ENCODE peak calls at places on chromosomes 3 and 15, in six cellular contexts. One of them, this sample, is unnamed.
A peak's percentile ranks its signal among the peaks of the same experiment; 100 is the strongest.

GRCh38 chr3:12986986-12987385 is 86.2 kb downstream of the IQSEC1 start:
- DNase-seq in AG09319: no peak
- DNase-seq in WTC11: no peak
- DNase-seq in Calu3: no peak
- DNase-seq in A549: no peak
- DNase-seq in cardiac muscle cell: no peak
- DNase-seq in this sample: no peak

GRCh38 chr15:89823836-89824606 is 9.4 kb upstream of the ANPEP start:
- DNase-seq in AG09319: no peak
- DNase-seq in WTC11: no peak
- DNase-seq in Calu3: no peak
- DNase-seq in A549: no peak
- DNase-seq in cardiac muscle cell: no peak
- DNase-seq in this sample: no peak

GRCh38 chr15:90681480-90681879 is 35.7 kb upstream of the BLM start:
- DNase-seq in AG09319: peak; percentile 55
- DNase-seq in WTC11: no peak
- DNase-seq in Calu3: no peak
- DNase-seq in A549: no peak
- DNase-seq in cardiac muscle cell: peak; percentile 84
- DNase-seq in this sample: no peak

GRCh38 chr15:90839187-90840071 is 29.0 kb upstream of the FURIN start:
- DNase-seq in AG09319: no peak
- DNase-seq in WTC11: peak; percentile 72
- DNase-seq in Calu3: peak; percentile 29
- DNase-seq in A549: no peak
- DNase-seq in cardiac muscle cell: peak; percentile 57
- DNase-seq in this sample: no peak

GRCh38 chr3:38583688-38584087 is 65.8 kb downstream of the SCN5A start:
- DNase-seq in AG09319: no peak
- DNase-seq in WTC11: no peak
- DNase-seq in Calu3: no peak
- DNase-seq in A549: no peak
- DNase-seq in cardiac muscle cell: no peak
- DNase-seq in this sample: no peak

GRCh38 chr3:144270100-144270499 is 298.5 kb downstream of the DIPK2A start:
- DNase-seq in AG09319: no peak
- DNase-seq in WTC11: no peak
- DNase-seq in Calu3: no peak
- DNase-seq in A549: no peak
- DNase-seq in cardiac muscle cell: no peak
- DNase-seq in this sample: no peak

GRCh38 chr3:880371-880770 is 212.5 kb upstream of the CNTN6 start:
- DNase-seq in AG09319: no peak
- DNase-seq in WTC11: no peak
- DNase-seq in Calu3: no peak
- DNase-seq in A549: no peak
- DNase-seq in cardiac muscle cell: no peak
- DNase-seq in this sample: no peak

GRCh38 chr15:98728107-98728810 is 79.9 kb downstream of the IGF1R start:
- DNase-seq in AG09319: no peak
- DNase-seq in WTC11: no peak
- DNase-seq in Calu3: no peak
- DNase-seq in A549: no peak
- DNase-seq in cardiac muscle cell: no peak
- DNase-seq in this sample: no peak

GRCh38 chr3:125143538-125143937 is 69.0 kb downstream of the SLC12A8 start:
- DNase-seq in AG09319: no peak
- DNase-seq in WTC11: no peak
- DNase-seq in Calu3: no peak
- DNase-seq in A549: no peak
- DNase-seq in cardiac muscle cell: peak; percentile 50
- DNase-seq in this sample: no peak

GRCh38 chr3:125140011-125140813 is 72.3 kb downstream of the SLC12A8 start:
- DNase-seq in AG09319: no peak
- DNase-seq in WTC11: no peak
- DNase-seq in Calu3: no peak
- DNase-seq in A549: no peak
- DNase-seq in cardiac muscle cell: peak; percentile 58
- DNase-seq in this sample: no peak

GRCh38 chr3:125140817-125141595 is 71.5 kb downstream of the SLC12A8 start:
- DNase-seq in AG09319: no peak
- DNase-seq in WTC11: no peak
- DNase-seq in Calu3: no peak
- DNase-seq in A549: no peak
- DNase-seq in cardiac muscle cell: no peak
- DNase-seq in this sample: no peak

GRCh38 chr3:125142418-125142778 is 70.2 kb downstream of the SLC12A8 start:
- DNase-seq in AG09319: no peak
- DNase-seq in WTC11: no peak
- DNase-seq in Calu3: no peak
- DNase-seq in A549: no peak
- DNase-seq in cardiac muscle cell: no peak
- DNase-seq in this sample: peak; percentile 48

DNA sequence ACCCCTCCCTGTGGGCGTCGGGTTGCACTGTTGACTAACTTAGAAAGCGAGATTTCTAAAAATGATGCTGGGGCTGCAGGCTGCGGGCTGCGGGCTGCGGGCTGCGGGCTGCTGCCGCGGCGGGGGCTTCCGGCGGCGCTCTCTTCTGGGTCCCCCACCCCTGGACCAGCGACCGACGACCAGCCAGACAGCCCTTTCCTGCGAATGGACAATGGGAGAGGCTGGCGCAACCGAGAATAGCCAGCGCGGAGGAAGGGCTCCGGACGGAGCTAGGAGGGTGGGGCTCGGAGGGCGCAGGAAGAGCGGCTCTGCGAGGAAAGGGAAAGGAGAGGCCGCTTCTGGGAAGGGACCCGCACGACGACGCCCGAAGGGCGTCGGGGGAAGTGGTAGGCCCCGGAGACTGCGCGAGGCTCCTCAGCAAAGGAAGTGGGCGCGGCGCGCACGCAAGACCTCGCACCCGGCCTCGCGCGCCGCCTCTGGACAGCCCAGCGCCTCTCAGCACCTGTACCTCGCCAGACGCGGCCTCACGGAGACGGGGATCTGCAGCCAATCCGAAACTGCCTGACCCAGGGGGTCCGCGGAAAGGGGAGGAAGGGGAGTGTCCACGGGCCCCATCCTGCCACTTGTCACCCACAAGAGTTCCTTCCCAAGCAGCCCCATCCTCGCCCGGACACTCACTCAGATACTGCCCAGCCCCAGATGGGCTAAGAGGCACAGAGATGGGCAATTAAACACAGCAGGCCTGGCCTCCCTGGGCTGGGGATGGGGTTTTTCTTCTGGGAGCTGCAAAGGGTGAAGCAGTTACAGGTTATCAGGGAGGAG is 70.7 kb downstream of the SLC12A8 start:
- DNase-seq in AG09319: no peak
- DNase-seq in WTC11: peak; percentile 78
- DNase-seq in Calu3: no peak
- DNase-seq in A549: no peak
- DNase-seq in cardiac muscle cell: peak; percentile 64
- DNase-seq in this sample: peak; percentile 70
- TF ChIP-seq CTCF in AG09319: peak; percentile 24
- TF ChIP-seq CTCF in WTC11: no peak
- TF ChIP-seq CTCF in Calu3: no peak
- TF ChIP-seq CTCF in A549: no peak
- TF ChIP-seq CTCF in cardiac muscle cell: peak; percentile 35
- TF ChIP-seq CTCF in this sample: no peak

DNA sequence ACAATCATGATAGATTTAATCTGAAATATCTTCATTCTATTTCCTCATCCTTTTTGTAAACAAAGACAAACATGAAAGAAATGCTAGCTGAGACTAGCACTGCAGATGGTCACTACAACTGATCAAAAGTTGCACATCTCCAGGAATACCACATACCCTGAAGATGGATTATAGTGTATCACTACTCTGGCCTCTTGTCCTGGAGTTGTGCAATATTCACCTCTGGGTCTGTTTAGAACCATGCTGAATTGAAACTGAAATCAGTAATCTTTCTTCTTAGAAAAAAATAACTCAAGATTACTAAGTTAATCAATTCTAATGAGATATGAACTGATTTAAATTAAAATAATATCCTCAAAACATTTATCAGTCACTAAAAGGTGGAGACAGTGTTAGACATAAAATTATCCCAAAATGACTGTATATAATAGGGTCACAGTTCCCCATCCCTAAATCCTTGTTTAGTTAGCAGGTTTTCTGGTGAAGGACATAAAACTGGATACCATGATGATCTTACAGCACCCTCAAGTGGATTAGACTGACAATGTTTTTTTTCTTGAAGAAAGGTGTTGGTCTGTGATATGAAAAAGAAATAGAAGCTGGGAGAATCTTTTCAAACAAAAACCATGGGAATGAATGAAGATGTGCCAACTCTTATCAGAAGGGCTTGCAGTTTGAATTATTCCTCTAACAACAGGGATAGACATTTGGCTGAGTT is 7.2 kb upstream of the TTC14 start:
- DNase-seq in AG09319: no peak
- DNase-seq in WTC11: no peak
- DNase-seq in Calu3: no peak
- DNase-seq in A549: peak; percentile 3
- DNase-seq in cardiac muscle cell: peak; percentile 36
- DNase-seq in this sample: no peak
- TF ChIP-seq CTCF in AG09319: peak; percentile 43
- TF ChIP-seq CTCF in WTC11: no peak
- TF ChIP-seq CTCF in Calu3: peak; percentile 79
- TF ChIP-seq CTCF in A549: peak; percentile 47
- TF ChIP-seq CTCF in cardiac muscle cell: peak; percentile 15
- TF ChIP-seq CTCF in this sample: peak; percentile 17

GRCh38 chr3:98985406-98985805 is 83.9 kb upstream of the DCBLD2 start:
- DNase-seq in AG09319: no peak
- DNase-seq in WTC11: no peak
- DNase-seq in Calu3: no peak
- DNase-seq in A549: no peak
- DNase-seq in cardiac muscle cell: peak; percentile 42
- DNase-seq in this sample: no peak

GRCh38 chr3:98990657-98991056 is 89.2 kb upstream of the DCBLD2 start:
- DNase-seq in AG09319: no peak
- DNase-seq in WTC11: no peak
- DNase-seq in Calu3: no peak
- DNase-seq in A549: no peak
- DNase-seq in cardiac muscle cell: no peak
- DNase-seq in this sample: no peak

GRCh38 chr3:98984024-98984423 is 82.5 kb upstream of the DCBLD2 start:
- DNase-seq in AG09319: no peak
- DNase-seq in WTC11: no peak
- DNase-seq in Calu3: no peak
- DNase-seq in A549: no peak
- DNase-seq in cardiac muscle cell: no peak
- DNase-seq in this sample: no peak

GRCh38 chr3:98982336-98982735 is 80.8 kb upstream of the DCBLD2 start:
- DNase-seq in AG09319: no peak
- DNase-seq in WTC11: no peak
- DNase-seq in Calu3: no peak
- DNase-seq in A549: no peak
- DNase-seq in cardiac muscle cell: no peak
- DNase-seq in this sample: no peak

GRCh38 chr3:98986073-98986472 is 84.6 kb upstream of the DCBLD2 start:
- DNase-seq in AG09319: peak; percentile 65
- DNase-seq in WTC11: no peak
- DNase-seq in Calu3: no peak
- DNase-seq in A549: no peak
- DNase-seq in cardiac muscle cell: peak; percentile 72
- DNase-seq in this sample: peak; percentile 29
- TF ChIP-seq CTCF in AG09319: no peak
- TF ChIP-seq CTCF in WTC11: no peak
- TF ChIP-seq CTCF in Calu3: no peak
- TF ChIP-seq CTCF in A549: no peak
- TF ChIP-seq CTCF in cardiac muscle cell: no peak
- TF ChIP-seq CTCF in this sample: no peak

DNA sequence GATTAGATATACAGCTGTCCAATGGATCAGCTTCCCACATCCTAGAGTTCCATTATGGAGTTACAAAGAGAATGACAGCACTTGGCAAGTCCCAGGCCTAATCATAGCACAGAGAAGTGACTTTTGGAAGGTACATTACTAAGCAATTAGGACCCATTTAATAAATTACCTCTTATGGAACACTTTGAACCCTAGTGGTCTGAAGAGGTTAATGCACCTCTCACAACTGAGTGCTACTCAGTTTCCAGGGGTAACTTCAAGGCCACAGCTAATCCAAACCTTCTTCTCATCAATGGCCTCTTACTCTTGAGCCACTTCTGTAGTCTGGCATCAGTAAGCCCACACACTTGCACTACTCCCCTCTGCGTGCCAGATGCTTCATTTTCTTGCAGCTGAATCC is 34.9 kb upstream of the MEIS2 start:
- DNase-seq in AG09319: no peak
- DNase-seq in WTC11: no peak
- DNase-seq in Calu3: no peak
- DNase-seq in A549: no peak
- DNase-seq in cardiac muscle cell: no peak
- DNase-seq in this sample: no peak
- TF ChIP-seq CTCF in AG09319: no peak
- TF ChIP-seq CTCF in WTC11: peak; percentile 58
- TF ChIP-seq CTCF in Calu3: peak; percentile 25
- TF ChIP-seq CTCF in A549: no peak
- TF ChIP-seq CTCF in cardiac muscle cell: peak; percentile 39
- TF ChIP-seq CTCF in this sample: peak; percentile 7

GRCh38 chr3:190127797-190128196 is 7.1 kb upstream of the P3H2 start:
- DNase-seq in AG09319: no peak
- DNase-seq in WTC11: no peak
- DNase-seq in Calu3: no peak
- DNase-seq in A549: no peak
- DNase-seq in cardiac muscle cell: peak; percentile 52
- DNase-seq in this sample: no peak

GRCh38 chr3:190132376-190132775 is 11.7 kb upstream of the P3H2 start:
- DNase-seq in AG09319: no peak
- DNase-seq in WTC11: no peak
- DNase-seq in Calu3: no peak
- DNase-seq in A549: no peak
- DNase-seq in cardiac muscle cell: peak; percentile 77
- DNase-seq in this sample: no peak

GRCh38 chr3:190130700-190131099 is 10.0 kb upstream of the P3H2 start:
- DNase-seq in AG09319: no peak
- DNase-seq in WTC11: no peak
- DNase-seq in Calu3: no peak
- DNase-seq in A549: no peak
- DNase-seq in cardiac muscle cell: peak; percentile 73
- DNase-seq in this sample: peak; percentile 52

GRCh38 chr3:190130037-190130436 is 9.3 kb upstream of the P3H2 start:
- DNase-seq in AG09319: no peak
- DNase-seq in WTC11: no peak
- DNase-seq in Calu3: no peak
- DNase-seq in A549: no peak
- DNase-seq in cardiac muscle cell: no peak
- DNase-seq in this sample: no peak

GRCh38 chr3:190131329-190131728 is 10.6 kb upstream of the P3H2 start:
- DNase-seq in AG09319: no peak
- DNase-seq in WTC11: no peak
- DNase-seq in Calu3: peak; percentile 67
- DNase-seq in A549: no peak
- DNase-seq in cardiac muscle cell: peak; percentile 81
- DNase-seq in this sample: no peak
- TF ChIP-seq CTCF in AG09319: no peak
- TF ChIP-seq CTCF in WTC11: no peak
- TF ChIP-seq CTCF in Calu3: no peak
- TF ChIP-seq CTCF in A549: no peak
- TF ChIP-seq CTCF in cardiac muscle cell: no peak
- TF ChIP-seq CTCF in this sample: no peak

This sample was measured in glutamatergic neuron.